ENCODE peak calls at places on chromosome 11, in nine cellular contexts. D, M, Y, E, I, G, T, U and Z are unnamed samples.

GRCh38 chr11:125950178-125950490 is 4.3 kb downstream of the VSIG10L2 start:
- DNase-seq in D (no peak), M (no peak), Y (no peak), E (no peak), I (no peak), G (no peak), T (no peak), U (no peak), Z (no peak)

GRCh38 chr11:119957951-119958350 is 180.0 kb downstream of the TRIM29 start:
- DNase-seq in D (no peak), M (no peak), Y (no peak), E (no peak), I (no peak), G (no peak), T (no peak), U (no peak), Z (no peak)

GRCh38 chr11:12150831-12151382 is 40.5 kb downstream of the MICAL2 start:
- DNase-seq in D (peak; percentile 85), M (no peak), Y (no peak), E (no peak), I (no peak), G (no peak), T (no peak), U (no peak), Z (no peak)

GRCh38 chr11:94325681-94326080 is 21.3 kb downstream of the IZUMO1R start:
- DNase-seq in D (no peak), M (peak; percentile 47), Y (no peak), E (peak; percentile 22), I (no peak), G (no peak), T (peak; percentile 28), U (no peak), Z (peak; percentile 6)

GRCh38 chr11:11735586-11735985 is 106.2 kb upstream of the USP47 start:
- DNase-seq in D (no peak), M (no peak), Y (no peak), E (no peak), I (no peak), G (no peak), T (no peak), U (no peak), Z (no peak)

GRCh38 chr11:1153951-1154487 is 3.7 kb upstream of the MUC5AC start:
- DNase-seq in D (peak; percentile 97), M (peak; percentile 27), Y (peak; percentile 47), E (no peak), I (no peak), G (no peak), T (peak; percentile 96), U (peak; percentile 34), Z (no peak)

GRCh38 chr11:2911088-2912037 is 17.9 kb downstream of the PHLDA2 start:
- DNase-seq in D (no peak), M (peak; percentile 57), Y (no peak), E (no peak), I (no peak), G (no peak), T (no peak), U (no peak), Z (no peak)

GRCh38 chr11:6531267-6531752 is 34.2 kb downstream of the DNHD1 start:
- DNase-seq in D (peak; percentile 59), M (no peak), Y (no peak), E (peak; percentile 46), I (no peak), G (no peak), T (peak; percentile 80), U (no peak), Z (peak; percentile 54)

GRCh38 chr11:83299681-83300080 is 13.5 kb upstream of the CCDC90B start:
- DNase-seq in D (no peak), M (no peak), Y (no peak), E (no peak), I (no peak), G (no peak), T (no peak), U (no peak), Z (no peak)

GRCh38 chr11:13721760-13722159 is 53.3 kb downstream of the FAR1 start:
- DNase-seq in D (peak; percentile 16), M (no peak), Y (no peak), E (no peak), I (no peak), G (no peak), T (no peak), U (no peak), Z (no peak)

GRCh38 chr11:74179234-74180126 is 8.4 kb downstream of the PPME1 start:
- DNase-seq in D (peak; percentile 19), M (no peak), Y (no peak), E (no peak), I (no peak), G (no peak), T (no peak), U (no peak), Z (no peak)

GRCh38 chr11:19498986-19499669 is 213.5 kb upstream of the NAV2 start:
- DNase-seq in D (peak; percentile 2), M (no peak), Y (no peak), E (no peak), I (no peak), G (no peak), T (no peak), U (no peak), Z (no peak)

GRCh38 chr11:126189109-126189929 is 22.1 kb downstream of the RPUSD4 start:
- DNase-seq in D (no peak), M (no peak), Y (no peak), E (no peak), I (no peak), G (no peak), T (no peak), U (no peak), Z (no peak)

GRCh38 chr11:30128269-30128932 is 102.4 kb upstream of the FSHB start:
- DNase-seq in D (peak; percentile 27), M (peak; percentile 11), Y (no peak), E (no peak), I (peak; percentile 11), G (no peak), T (no peak), U (no peak), Z (peak; percentile 20)

GRCh38 chr11:99229544-99229943 is 208.8 kb downstream of the CNTN5 start:
- DNase-seq in D (no peak), M (no peak), Y (no peak), E (no peak), I (no peak), G (no peak), T (no peak), U (no peak), Z (no peak)
- H3K9me3 ChIP-seq in D (no peaks in the 10 kb centered on the region), M (peaks cover 6% of the 10 kb centered on the region), Y (no peaks in the 10 kb centered on the region), E (peaks cover 4% of the 10 kb centered on the region), I (no peaks in the 10 kb centered on the region), G (no peaks in the 10 kb centered on the region), T (no peaks in the 10 kb centered on the region), U (no peaks in the 10 kb centered on the region), Z (no peaks in the 10 kb centered on the region)

GRCh38 chr11:118087933-118088332 is 1.2 kb upstream of the SMIM35 start:
- DNase-seq in D (no peak), M (no peak), Y (no peak), E (no peak), I (no peak), G (no peak), T (no peak), U (no peak), Z (no peak)
- H3K9me3 ChIP-seq in D (no peaks in the 10 kb centered on the region), M (no peaks in the 10 kb centered on the region), Y (peaks cover 10% of the 10 kb centered on the region), E (peaks cover 4% of the 10 kb centered on the region), I (no peaks in the 10 kb centered on the region), G (no peaks in the 10 kb centered on the region), T (peaks cover 2% of the 10 kb centered on the region), U (no peaks in the 10 kb centered on the region), Z (peaks cover 7% of the 10 kb centered on the region)

DNA sequence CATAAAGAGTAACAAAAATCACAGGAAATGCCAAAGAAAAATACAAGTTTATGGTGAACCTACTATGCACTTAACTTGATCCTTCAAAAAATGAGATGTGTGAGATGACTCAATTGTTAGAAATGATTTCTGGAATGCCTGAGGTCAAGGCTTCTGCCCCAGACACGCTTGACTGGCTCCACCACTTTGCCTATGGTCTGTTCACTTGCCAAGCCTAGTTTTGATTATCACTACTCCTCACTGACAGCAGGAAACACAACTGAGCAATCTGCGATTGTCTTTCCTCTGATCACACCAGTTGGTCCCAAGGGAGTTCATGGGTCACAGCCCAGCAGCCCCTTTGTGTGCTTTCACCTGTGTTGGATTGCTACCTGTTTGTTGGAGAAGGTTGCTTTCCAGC is 20.6 kb upstream of the PRDM10 start:
- DNase-seq in D (peak; percentile 41), M (no peak), Y (no peak), E (no peak), I (no peak), G (no peak), T (peak; percentile 47), U (no peak), Z (no peak)
- H3K9me3 ChIP-seq in D (no peaks in the 10 kb centered on the region), M (no peaks in the 10 kb centered on the region), Y (no peaks in the 10 kb centered on the region), E (no peaks in the 10 kb centered on the region), I (no peaks in the 10 kb centered on the region), G (no peaks in the 10 kb centered on the region), T (no peaks in the 10 kb centered on the region), U (no peaks in the 10 kb centered on the region), Z (peaks cover 5% of the 10 kb centered on the region)

GRCh38 chr11:15223318-15223717 is 108.6 kb downstream of the INSC start:
- DNase-seq in D (peak; percentile 15), M (no peak), Y (no peak), E (no peak), I (no peak), G (no peak), T (no peak), U (no peak), Z (no peak)

GRCh38 chr11:15224466-15224865 is 109.7 kb downstream of the INSC start:
- DNase-seq in D (no peak), M (no peak), Y (no peak), E (no peak), I (no peak), G (no peak), T (no peak), U (no peak), Z (no peak)

GRCh38 chr11:15229069-15229468 is 114.3 kb downstream of the INSC start:
- DNase-seq in D (peak; percentile 15), M (no peak), Y (no peak), E (no peak), I (no peak), G (no peak), T (no peak), U (no peak), Z (no peak)

GRCh38 chr11:15222777-15223176 is 108.1 kb downstream of the INSC start:
- DNase-seq in D (no peak), M (no peak), Y (no peak), E (no peak), I (no peak), G (no peak), T (no peak), U (no peak), Z (no peak)

DNA sequence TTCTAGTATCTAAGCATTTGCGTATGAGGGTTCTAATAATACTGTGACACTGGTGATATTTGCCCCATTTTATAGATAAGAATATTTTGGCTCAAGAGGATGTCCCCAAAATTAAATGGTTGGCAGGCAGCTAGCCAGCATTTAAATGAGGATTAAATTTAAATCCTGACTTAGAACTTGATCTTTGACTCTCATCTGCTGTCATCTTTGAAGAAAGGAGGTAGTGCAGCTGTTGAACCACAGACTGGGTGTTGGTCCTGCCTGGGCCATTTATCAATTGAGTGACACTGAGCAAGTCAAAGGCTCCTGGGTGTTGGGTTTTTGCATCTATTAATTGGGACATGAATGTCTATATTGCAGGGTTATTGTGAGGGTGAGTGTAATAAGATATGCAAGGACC is 112.3 kb downstream of the INSC start:
- DNase-seq in D (no peak), M (no peak), Y (no peak), E (no peak), I (no peak), G (no peak), T (no peak), U (no peak), Z (no peak)
- H3K9me3 ChIP-seq in D (no peaks in the 10 kb centered on the region), M (no peaks in the 10 kb centered on the region), Y (no peaks in the 10 kb centered on the region), E (no peaks in the 10 kb centered on the region), I (no peaks in the 10 kb centered on the region), G (no peaks in the 10 kb centered on the region), T (no peaks in the 10 kb centered on the region), U (no peaks in the 10 kb centered on the region), Z (no peaks in the 10 kb centered on the region)